ENCODE peak calls at places on chromosome 17, in five cellular contexts. One of them, this sample, is unnamed.

GRCh38 chr17:48593840-48594411 is 347 bp upstream of the HOXB5 start:
- DNase-seq in GM12891: peak
- DNase-seq in K562: peak
- DNase-seq in stomach: peak
- DNase-seq in spleen: peak
- DNase-seq in this sample: peak

GRCh38 chr17:17445296-17445924 is 31.4 kb upstream of the MED9 start:
- DNase-seq in stomach: no peak
- DNase-seq in K562: no peak
- DNase-seq in GM12891: no peak
- DNase-seq in spleen: no peak
- DNase-seq in this sample: no peak

GRCh38 chr17:28738680-28739384 is 5.0 kb upstream of the TRAF4 start:
- DNase-seq in stomach: no peak
- DNase-seq in K562: no peak
- DNase-seq in GM12891: no peak
- DNase-seq in spleen: peak
- DNase-seq in this sample: no peak

GRCh38 chr17:61317779-61318178 is 81.9 kb upstream of the TBX2 start:
- DNase-seq in spleen: peak
- DNase-seq in GM12891: no peak
- DNase-seq in stomach: no peak
- DNase-seq in K562: no peak
- DNase-seq in this sample: no peak

GRCh38 chr17:81541123-81541522 is 11.0 kb downstream of the FAAP100 start:
- DNase-seq in stomach: no peak
- DNase-seq in GM12891: no peak
- DNase-seq in K562: no peak
- DNase-seq in spleen: no peak
- DNase-seq in this sample: no peak

GRCh38 chr17:64466019-64466735 is 17.3 kb downstream of the MILR1 start:
- DNase-seq in GM12891: no peak
- DNase-seq in stomach: no peak
- DNase-seq in spleen: no peak
- DNase-seq in K562: no peak
- DNase-seq in this sample: no peak

GRCh38 chr17:47941998-47942490 is 673 bp downstream of the PNPO start:
- DNase-seq in GM12891: no peak
- DNase-seq in stomach: no peak
- DNase-seq in spleen: no peak
- DNase-seq in K562: no peak
- DNase-seq in this sample: no peak

GRCh38 chr17:68210570-68210969 is 37.3 kb upstream of the AMZ2 start:
- DNase-seq in stomach: no peak
- DNase-seq in K562: no peak
- DNase-seq in spleen: no peak
- DNase-seq in GM12891: no peak
- DNase-seq in this sample: no peak

GRCh38 chr17:51733166-51733565 is 425.3 kb downstream of the CA10 start:
- DNase-seq in stomach: no peak
- DNase-seq in GM12891: no peak
- DNase-seq in K562: no peak
- DNase-seq in spleen: no peak
- DNase-seq in this sample: no peak

GRCh38 chr17:8922451-8922850 is 43.1 kb downstream of the PIK3R5 start:
- DNase-seq in GM12891: no peak
- DNase-seq in stomach: no peak
- DNase-seq in spleen: no peak
- DNase-seq in K562: no peak
- DNase-seq in this sample: no peak

GRCh38 chr17:202501-202951 is 21.1 kb upstream of the DOC2B start:
- DNase-seq in stomach: no peak
- DNase-seq in spleen: peak
- DNase-seq in K562: no peak
- DNase-seq in GM12891: no peak
- DNase-seq in this sample: no peak

GRCh38 chr17:19361975-19362292 is 589 bp downstream of the B9D1 start:
- DNase-seq in GM12891: no peak
- DNase-seq in K562: no peak
- DNase-seq in stomach: no peak
- DNase-seq in spleen: no peak
- DNase-seq in this sample: no peak
- TF ChIP-seq POLR2A in GM12891: no peak
- TF ChIP-seq POLR2A in K562: no peak
- TF ChIP-seq POLR2A in stomach: no peak
- TF ChIP-seq POLR2A in spleen: no peak
- TF ChIP-seq POLR2A in this sample: no peak

GRCh38 chr17:69250641-69251040 is 22.0 kb upstream of the ABCA10 start:
- DNase-seq in spleen: no peak
- DNase-seq in K562: no peak
- DNase-seq in GM12891: no peak
- DNase-seq in stomach: no peak
- DNase-seq in this sample: no peak
- TF ChIP-seq POLR2AphosphoS5 in spleen: no peak
- TF ChIP-seq POLR2AphosphoS5 in K562: no peak
- TF ChIP-seq POLR2AphosphoS5 in GM12891: no peak
- TF ChIP-seq POLR2AphosphoS5 in stomach: no peak
- TF ChIP-seq POLR2AphosphoS5 in this sample: no peak

DNA sequence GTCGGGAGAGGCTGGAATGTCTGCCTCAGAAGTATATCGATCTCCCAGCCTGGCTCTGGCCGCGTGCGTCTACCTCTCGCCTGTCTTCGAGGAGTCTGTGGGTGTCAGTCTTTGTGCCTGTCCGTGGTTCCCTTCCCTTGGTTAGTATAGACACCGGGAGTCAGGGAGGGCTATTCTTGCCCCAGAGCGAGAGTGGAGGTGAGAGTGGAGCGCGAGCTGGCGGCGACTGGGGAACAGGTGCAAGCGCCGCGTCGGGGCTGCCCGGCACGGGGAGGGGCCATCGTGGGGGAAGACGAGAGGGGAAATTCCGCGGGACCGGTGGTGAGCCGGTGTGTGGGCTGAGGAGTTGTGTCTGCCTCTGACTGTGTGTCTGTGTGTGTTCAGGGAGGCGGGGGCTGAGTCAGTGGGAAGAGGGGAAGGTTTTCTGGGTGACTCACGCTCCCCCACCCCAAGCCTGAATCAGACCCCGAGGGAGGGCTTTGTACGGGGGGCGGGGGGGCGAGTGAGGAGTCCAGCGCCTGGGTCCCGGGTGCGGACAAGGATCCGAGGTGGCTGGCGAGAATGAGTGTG is 8.4 kb downstream of the KDM6B start:
- DNase-seq in K562: peak
- DNase-seq in GM12891: peak
- DNase-seq in stomach: peak
- DNase-seq in spleen: peak
- DNase-seq in this sample: peak
- TF ChIP-seq POLR2A in K562: peak
- TF ChIP-seq POLR2A in GM12891: peak
- TF ChIP-seq POLR2A in stomach: peak
- TF ChIP-seq POLR2A in spleen: no peak
- TF ChIP-seq POLR2A in this sample: peak

GRCh38 chr17:77388384-77389306 is 247.9 kb downstream of the SEC14L1 start:
- DNase-seq in stomach: no peak
- DNase-seq in GM12891: no peak
- DNase-seq in spleen: no peak
- DNase-seq in K562: no peak
- DNase-seq in this sample: no peak

GRCh38 chr17:77383613-77384608 is 243.1 kb downstream of the SEC14L1 start:
- DNase-seq in K562: no peak
- DNase-seq in spleen: no peak
- DNase-seq in stomach: peak
- DNase-seq in GM12891: no peak
- DNase-seq in this sample: no peak

GRCh38 chr17:77387891-77388290 is 247.1 kb downstream of the SEC14L1 start:
- DNase-seq in stomach: no peak
- DNase-seq in K562: no peak
- DNase-seq in GM12891: no peak
- DNase-seq in spleen: no peak
- DNase-seq in this sample: no peak

GRCh38 chr17:77386502-77387192 is 245.9 kb downstream of the SEC14L1 start:
- DNase-seq in stomach: no peak
- DNase-seq in GM12891: no peak
- DNase-seq in K562: no peak
- DNase-seq in spleen: no peak
- DNase-seq in this sample: no peak

GRCh38 chr17:77385750-77386501 is 245.2 kb downstream of the SEC14L1 start:
- DNase-seq in stomach: no peak
- DNase-seq in GM12891: no peak
- DNase-seq in spleen: no peak
- DNase-seq in K562: peak
- DNase-seq in this sample: no peak
- TF ChIP-seq POLR2AphosphoS5 in stomach: no peak
- TF ChIP-seq POLR2AphosphoS5 in GM12891: no peak
- TF ChIP-seq POLR2AphosphoS5 in spleen: peak
- TF ChIP-seq POLR2AphosphoS5 in K562: no peak
- TF ChIP-seq POLR2AphosphoS5 in this sample: no peak

GRCh38 chr17:38702166-38702899 is 2.7 kb upstream of the MLLT6 start:
- DNase-seq in K562: peak
- DNase-seq in spleen: peak
- DNase-seq in stomach: peak
- DNase-seq in GM12891: no peak
- DNase-seq in this sample: peak
- TF ChIP-seq POLR2A in K562: peak
- TF ChIP-seq POLR2A in spleen: peak
- TF ChIP-seq POLR2A in stomach: peak
- TF ChIP-seq POLR2A in GM12891: peak
- TF ChIP-seq POLR2A in this sample: peak

GRCh38 chr17:73304438-73304837 is 7.4 kb downstream of the CDC42EP4 start:
- DNase-seq in stomach: no peak
- DNase-seq in spleen: no peak
- DNase-seq in K562: peak
- DNase-seq in GM12891: no peak
- DNase-seq in this sample: no peak

GRCh38 chr17:73307130-73307529 is 4.7 kb downstream of the CDC42EP4 start:
- DNase-seq in spleen: no peak
- DNase-seq in stomach: peak
- DNase-seq in K562: no peak
- DNase-seq in GM12891: no peak
- DNase-seq in this sample: no peak

GRCh38 chr17:73302189-73302588 is 9.6 kb downstream of the CDC42EP4 start:
- DNase-seq in K562: no peak
- DNase-seq in stomach: no peak
- DNase-seq in spleen: no peak
- DNase-seq in GM12891: no peak
- DNase-seq in this sample: no peak

GRCh38 chr17:73305845-73306836 is 5.7 kb downstream of the CDC42EP4 start:
- DNase-seq in spleen: no peak
- DNase-seq in K562: no peak
- DNase-seq in stomach: no peak
- DNase-seq in GM12891: no peak
- DNase-seq in this sample: no peak

GRCh38 chr17:73304971-73305786 is 6.6 kb downstream of the CDC42EP4 start:
- DNase-seq in K562: peak
- DNase-seq in GM12891: no peak
- DNase-seq in spleen: peak
- DNase-seq in stomach: peak
- DNase-seq in this sample: no peak
- TF ChIP-seq POLR2AphosphoS5 in K562: no peak
- TF ChIP-seq POLR2AphosphoS5 in GM12891: no peak
- TF ChIP-seq POLR2AphosphoS5 in spleen: peak
- TF ChIP-seq POLR2AphosphoS5 in stomach: peak
- TF ChIP-seq POLR2AphosphoS5 in this sample: no peak

GRCh38 chr17:75996665-75997590 is 3.7 kb upstream of the CDK3 start:
- DNase-seq in K562: no peak
- DNase-seq in spleen: peak
- DNase-seq in GM12891: peak
- DNase-seq in stomach: peak
- DNase-seq in this sample: no peak
- TF ChIP-seq POLR2A in K562: no peak
- TF ChIP-seq POLR2A in spleen: no peak
- TF ChIP-seq POLR2A in GM12891: no peak
- TF ChIP-seq POLR2A in stomach: no peak
- TF ChIP-seq POLR2A in this sample: peak

DNA sequence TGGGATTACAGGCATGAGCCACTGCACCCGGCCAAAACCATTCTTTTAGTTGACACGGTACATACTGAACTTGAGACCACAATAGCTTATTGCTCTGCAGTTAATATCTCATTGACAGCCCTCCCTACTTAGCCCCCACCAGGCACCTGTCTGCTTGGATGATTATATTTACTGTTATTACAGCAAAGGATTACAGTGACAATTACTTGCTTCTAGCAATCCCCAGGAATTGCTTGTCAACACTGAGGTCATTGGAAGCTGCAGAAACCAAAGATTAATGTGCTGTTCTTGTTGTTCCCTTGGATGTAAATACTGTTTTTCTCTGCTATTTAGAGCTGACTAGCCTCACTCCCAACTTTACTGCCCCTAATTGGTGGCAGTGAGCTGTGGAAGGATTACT is 211.2 kb downstream of the LGALS9B start:
- DNase-seq in stomach: no peak
- DNase-seq in GM12891: no peak
- DNase-seq in K562: no peak
- DNase-seq in spleen: no peak
- DNase-seq in this sample: no peak
- TF ChIP-seq POLR2AphosphoS5 in stomach: no peak
- TF ChIP-seq POLR2AphosphoS5 in GM12891: no peak
- TF ChIP-seq POLR2AphosphoS5 in K562: no peak
- TF ChIP-seq POLR2AphosphoS5 in spleen: no peak
- TF ChIP-seq POLR2AphosphoS5 in this sample: no peak

GRCh38 chr17:2214047-2214717 is 89.4 kb downstream of the SMG6 start:
- DNase-seq in stomach: no peak
- DNase-seq in spleen: no peak
- DNase-seq in K562: peak
- DNase-seq in GM12891: no peak
- DNase-seq in this sample: no peak

GRCh38 chr17:2213291-2213960 is 90.2 kb downstream of the SMG6 start:
- DNase-seq in K562: no peak
- DNase-seq in stomach: no peak
- DNase-seq in GM12891: no peak
- DNase-seq in spleen: no peak
- DNase-seq in this sample: no peak

GRCh38 chr17:2218426-2218825 is 85.2 kb downstream of the SMG6 start:
- DNase-seq in stomach: no peak
- DNase-seq in GM12891: no peak
- DNase-seq in K562: no peak
- DNase-seq in spleen: no peak
- DNase-seq in this sample: no peak

GRCh38 chr17:2214887-2215615 is 88.5 kb downstream of the SMG6 start:
- DNase-seq in K562: no peak
- DNase-seq in GM12891: no peak
- DNase-seq in spleen: no peak
- DNase-seq in stomach: no peak
- DNase-seq in this sample: no peak

GRCh38 chr17:2215616-2216364 is 87.8 kb downstream of the SMG6 start:
- DNase-seq in GM12891: peak
- DNase-seq in spleen: peak
- DNase-seq in stomach: peak
- DNase-seq in K562: no peak
- DNase-seq in this sample: peak
- TF ChIP-seq POLR2A in GM12891: peak
- TF ChIP-seq POLR2A in spleen: no peak
- TF ChIP-seq POLR2A in stomach: no peak
- TF ChIP-seq POLR2A in K562: no peak
- TF ChIP-seq POLR2A in this sample: peak

DNA sequence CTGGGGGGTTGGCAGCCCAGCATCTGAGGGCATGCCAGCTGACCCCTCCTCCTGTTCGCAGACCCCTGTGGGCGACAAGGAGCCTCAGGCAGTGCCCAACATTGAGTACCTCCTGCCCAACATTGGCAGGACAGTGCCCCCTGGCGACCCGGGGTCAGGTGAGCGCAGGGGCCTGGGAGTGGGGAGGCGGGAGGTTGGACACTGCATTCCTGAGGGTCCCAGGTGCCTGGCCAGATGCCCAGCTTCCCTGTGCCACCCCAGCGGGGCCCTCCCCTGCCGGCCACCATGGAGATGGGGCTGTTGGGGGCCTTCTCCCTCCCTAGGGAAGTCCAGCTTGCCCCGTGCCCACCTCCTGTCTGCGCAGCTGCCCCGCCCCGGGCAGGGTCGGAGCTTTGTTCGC is 70.1 kb downstream of the ARHGAP23 start:
- DNase-seq in GM12891: no peak
- DNase-seq in stomach: no peak
- DNase-seq in spleen: no peak
- DNase-seq in K562: no peak
- DNase-seq in this sample: no peak
- TF ChIP-seq POLR2AphosphoS5 in GM12891: no peak
- TF ChIP-seq POLR2AphosphoS5 in stomach: no peak
- TF ChIP-seq POLR2AphosphoS5 in spleen: no peak
- TF ChIP-seq POLR2AphosphoS5 in K562: no peak
- TF ChIP-seq POLR2AphosphoS5 in this sample: no peak